ENCODE peak calls at places on chromosomes 2 and 18, in seven cellular contexts. H, I, Z, O, R, E and K are unnamed samples. For H3K9me3, the result is how much of the 10 kb centered on the place peaks cover.

GRCh38 chr18:47184419-47185050 is 8.4 kb upstream of the IER3IP1 start:
- DNase-seq in H (no peak), I (no peak), Z (no peak), O (peak), R (peak), E (no peak), K (no peak)

GRCh38 chr18:76923485-76924085 is 101.2 kb downstream of the ZNF236 start:
- DNase-seq in H (no peak), I (no peak), Z (peak), O (no peak), R (no peak), E (peak), K (no peak)

GRCh38 chr2:132424526-132425121 is 8.0 kb downstream of the GPR39 start:
- DNase-seq in H (no peak), I (peak), Z (no peak), O (peak), R (no peak), E (no peak), K (no peak)

GRCh38 chr2:144434865-144435264 is 85.1 kb downstream of the ZEB2 start:
- DNase-seq in H (no peak), I (no peak), Z (no peak), O (no peak), R (no peak), E (no peak), K (no peak)

GRCh38 chr18:70194227-70194890 is 11.1 kb downstream of the RTTN start:
- DNase-seq in H (no peak), I (no peak), Z (no peak), O (no peak), R (no peak), E (no peak), K (no peak)

GRCh38 chr18:10270160-10270571 is 184.3 kb upstream of the APCDD1 start:
- DNase-seq in H (no peak), I (no peak), Z (no peak), O (peak), R (no peak), E (no peak), K (no peak)

GRCh38 chr2:207337234-207338219 is 171.8 kb upstream of the KLF7 start:
- DNase-seq in H (no peak), I (no peak), Z (no peak), O (peak), R (no peak), E (no peak), K (no peak)

GRCh38 chr2:38233231-38233983 is 143.7 kb downstream of the ATL2 start:
- DNase-seq in H (no peak), I (no peak), Z (no peak), O (peak), R (no peak), E (no peak), K (no peak)

GRCh38 chr2:239983004-239983778 is 42.0 kb downstream of the NDUFA10 start:
- DNase-seq in H (no peak), I (no peak), Z (no peak), O (no peak), R (no peak), E (no peak), K (no peak)

GRCh38 chr2:241944821-241945220 is 75.3 kb downstream of the RTP5 start:
- DNase-seq in H (no peak), I (no peak), Z (peak), O (no peak), R (no peak), E (no peak), K (no peak)

GRCh38 chr2:241943961-241944575 is 74.5 kb downstream of the RTP5 start:
- DNase-seq in H (no peak), I (no peak), Z (peak), O (no peak), R (no peak), E (no peak), K (no peak)

GRCh38 chr2:241941691-241942301 is 72.3 kb downstream of the RTP5 start:
- DNase-seq in H (no peak), I (no peak), Z (no peak), O (no peak), R (no peak), E (no peak), K (no peak)

GRCh38 chr2:241942416-241943208 is 73.1 kb downstream of the RTP5 start:
- DNase-seq in H (no peak), I (no peak), Z (peak), O (no peak), R (no peak), E (no peak), K (no peak)

GRCh38 chr2:241943209-241943850 is 73.8 kb downstream of the RTP5 start:
- DNase-seq in H (no peak), I (no peak), Z (peak), O (no peak), R (no peak), E (no peak), K (no peak)
- H3K9me3 ChIP-seq in H (under half), I (under half), Z (under half), O (under half), R (under half), E (under half), K (under half)

GRCh38 chr18:11339121-11339520 is 189.8 kb upstream of the PIEZO2 start:
- DNase-seq in H (no peak), I (no peak), Z (no peak), O (no peak), R (no peak), E (no peak), K (no peak)

GRCh38 chr18:11343096-11343495 is 193.7 kb upstream of the PIEZO2 start:
- DNase-seq in H (no peak), I (no peak), Z (no peak), O (no peak), R (no peak), E (no peak), K (no peak)
- H3K9me3 ChIP-seq in H (under half), I (under half), Z (under half), O (under half), R (under half), E (under half), K (under half)

DNA sequence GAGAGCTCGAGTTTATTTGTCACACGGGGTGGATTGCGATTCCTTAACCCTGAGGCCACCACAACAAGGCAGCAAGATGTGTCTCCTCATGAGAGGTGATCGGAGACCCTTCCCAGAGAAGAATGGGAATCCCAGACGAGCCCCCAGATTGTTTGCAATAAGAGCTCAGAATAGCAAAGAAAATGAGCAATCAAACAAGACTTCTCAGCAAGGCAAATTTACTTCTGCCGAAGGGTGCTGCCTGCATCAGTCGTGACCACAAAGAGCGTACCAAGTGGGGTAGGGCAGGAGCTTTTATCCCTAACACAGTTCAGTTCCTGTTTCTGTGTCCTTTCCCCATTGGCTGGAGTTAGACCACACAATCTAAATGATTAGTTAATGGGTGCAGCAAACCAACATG is 237.5 kb upstream of the SYT4 start:
- DNase-seq in H (no peak), I (no peak), Z (no peak), O (no peak), R (no peak), E (no peak), K (no peak)
- H3K9me3 ChIP-seq in H (under half), I (under half), Z (under half), O (under half), R (under half), E (under half), K (under half)

GRCh38 chr18:67586101-67586500 is 69.6 kb upstream of the DSEL start:
- DNase-seq in H (no peak), I (no peak), Z (no peak), O (no peak), R (no peak), E (no peak), K (no peak)

GRCh38 chr18:67589325-67589724 is 72.8 kb upstream of the DSEL start:
- DNase-seq in H (no peak), I (no peak), Z (no peak), O (no peak), R (no peak), E (no peak), K (no peak)

GRCh38 chr18:67581178-67581577 is 64.7 kb upstream of the DSEL start:
- DNase-seq in H (no peak), I (no peak), Z (no peak), O (no peak), R (no peak), E (no peak), K (no peak)

GRCh38 chr18:67582488-67582887 is 66.0 kb upstream of the DSEL start:
- DNase-seq in H (no peak), I (no peak), Z (no peak), O (no peak), R (no peak), E (no peak), K (no peak)

DNA sequence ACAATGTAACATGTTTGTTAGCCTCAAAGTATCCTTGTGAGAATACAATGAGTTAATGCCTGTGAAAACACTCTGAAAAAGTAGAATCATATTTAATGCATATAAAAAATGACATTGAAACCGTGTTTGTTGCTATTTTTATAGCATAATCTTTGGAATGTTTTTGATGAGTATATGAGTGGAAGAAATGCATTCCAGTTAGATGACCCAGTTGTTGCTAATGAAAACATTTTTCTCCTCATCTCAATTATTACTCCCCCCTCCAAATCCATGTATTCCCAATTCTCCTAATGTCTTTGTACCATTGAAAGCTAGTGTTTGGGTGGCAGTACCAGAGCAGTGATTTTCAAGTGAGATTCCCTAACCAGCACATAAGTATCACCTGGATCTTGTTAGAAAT is 67.1 kb upstream of the DSEL start:
- DNase-seq in H (no peak), I (no peak), Z (no peak), O (peak), R (no peak), E (no peak), K (no peak)
- H3K9me3 ChIP-seq in H (under half), I (under half), Z (under half), O (under half), R (under half), E (under half), K (under half)

GRCh38 chr2:222297600-222297935 is 1.2 kb downstream of the PAX3 start:
- DNase-seq in H (no peak), I (no peak), Z (no peak), O (no peak), R (no peak), E (no peak), K (no peak)
- H3K9me3 ChIP-seq in H (under half), I (under half), Z (under half), O (under half), R (under half), E (under half), K (under half)

DNA sequence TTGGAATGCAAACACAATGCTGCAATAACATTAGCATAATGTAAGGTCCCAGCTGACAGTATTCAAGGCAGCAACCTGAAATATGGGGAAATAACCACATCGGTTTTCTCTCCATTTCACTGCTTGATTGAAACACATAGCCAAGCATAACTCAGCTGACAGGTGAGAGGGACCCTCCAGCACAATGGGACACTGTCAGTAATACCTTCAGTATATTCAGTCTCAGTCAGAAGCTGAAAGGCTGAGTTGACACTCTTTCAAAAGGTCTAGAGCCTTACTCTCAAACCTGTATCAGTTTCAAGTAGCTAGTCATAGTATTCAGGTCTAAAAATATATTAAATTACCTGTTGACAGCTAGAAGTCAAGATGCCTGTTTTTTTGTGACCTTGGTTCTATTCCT is 1311.9 kb upstream of the NRXN1 start:
- DNase-seq in H (no peak), I (no peak), Z (no peak), O (no peak), R (no peak), E (no peak), K (no peak)
- H3K9me3 ChIP-seq in H (under half), I (under half), Z (under half), O (under half), R (under half), E (under half), K (under half)